ENCODE peak calls at places on chromosomes 4 and X, in ten cellular contexts. Q is kidney, T is fibroblast of lung, S is neural progenitor cell, B is mammary epithelial cell, W is adipocyte, U is Karpas-422, F is SK-N-SH, J is colonic mucosa, G is PC-3. A is an unnamed sample.
A peak's percentile ranks its signal among the peaks of the same experiment; 100 is the strongest.

GRCh38 chr4:152200776-152201333 is 335.0 kb downstream of the FBXW7 start:
- DNase-seq in S (no peak), Q (no peak), T (no peak), W (no peak), G (no peak), B (no peak), F (no peak), U (no peak), J (no peak), A (no peak)

GRCh38 chr4:115332078-115332477 is 218.7 kb upstream of the NDST4 start:
- DNase-seq in J (no peak), W (no peak), T (no peak), B (no peak), U (no peak), F (peak; percentile 15), Q (no peak), G (no peak), S (no peak), A (no peak)

GRCh38 chr4:37758226-37758625 is 68.3 kb upstream of the PGM2 start:
- DNase-seq in B (peak; percentile 76), J (no peak), S (no peak), U (no peak), G (no peak), W (peak; percentile 79), Q (no peak), T (peak; percentile 59), F (no peak), A (no peak)

GRCh38 chr4:85748654-85749053 is 273.7 kb downstream of the ARHGAP24 start:
- DNase-seq in T (no peak), Q (no peak), J (no peak), S (no peak), B (no peak), W (peak; percentile 66), G (no peak), U (no peak), F (no peak), A (no peak)

GRCh38 chr4:158484173-158484885 is 37.4 kb upstream of the RXFP1 start:
- DNase-seq in S (no peak), F (no peak), G (peak; percentile 75), J (no peak), T (peak; percentile 62), Q (no peak), U (no peak), W (peak; percentile 10), B (peak; percentile 89), A (no peak)

GRCh38 chr4:112348488-112349158 is 51.5 kb downstream of the ALPK1 start:
- DNase-seq in S (peak; percentile 81), T (peak; percentile 67), B (peak; percentile 76), W (peak; percentile 44), U (no peak), G (peak; percentile 60), F (peak; percentile 57), Q (peak; percentile 76), J (peak; percentile 35), A (peak; percentile 89)

GRCh38 chrX:131671714-131672113 is 127.8 kb downstream of the OR13H1 start:
- DNase-seq in B (no peak), F (peak; percentile 5), W (no peak), Q (peak; percentile 71), U (no peak), G (no peak), S (no peak), J (no peak), T (no peak), A (no peak)

GRCh38 chrX:16730450-16730849 is 11.0 kb downstream of the SYAP1 start:
- DNase-seq in U (no peak), B (no peak), W (no peak), J (no peak), S (no peak), T (no peak), Q (no peak), F (no peak), G (no peak), A (no peak)

GRCh38 chrX:37755073-37755472 is 24.8 kb upstream of the CYBB start:
- DNase-seq in W (no peak), F (no peak), Q (no peak), J (no peak), B (no peak), U (peak; percentile 78), S (no peak), T (no peak), G (no peak), A (no peak)

GRCh38 chr4:40205259-40206198 is 8.7 kb downstream of the RHOH start:
- DNase-seq in U (peak; percentile 71), S (no peak), F (no peak), W (no peak), J (no peak), T (no peak), Q (no peak), B (no peak), G (no peak), A (no peak)

GRCh38 chr4:158042591-158043030 is 130.2 kb downstream of the GASK1B start:
- DNase-seq in G (peak; percentile 17), T (peak; percentile 81), U (no peak), W (peak; percentile 79), J (no peak), B (peak; percentile 50), S (no peak), Q (no peak), F (no peak), A (no peak)

GRCh38 chr4:76546282-76547166 is 111.5 kb downstream of the SHROOM3 start:
- DNase-seq in W (peak; percentile 86), T (peak; percentile 94), J (no peak), U (no peak), S (no peak), G (peak; percentile 82), F (no peak), B (peak; percentile 72), Q (peak; percentile 80), A (peak; percentile 64)

GRCh38 chr4:89838005-89838404 is 1.0 kb upstream of the SNCA start:
- DNase-seq in F (peak; percentile 47), G (no peak), Q (no peak), U (no peak), B (peak; percentile 44), J (no peak), S (peak; percentile 58), W (peak; percentile 25), T (peak; percentile 4), A (peak; percentile 66)

GRCh38 chr4:3703677-3704521 is 62.3 kb upstream of the ADRA2C start:
- DNase-seq in G (no peak), F (no peak), B (no peak), W (no peak), Q (peak; percentile 62), J (no peak), U (no peak), S (peak; percentile 69), T (no peak), A (peak; percentile 76)

GRCh38 chr4:13534344-13535063 is 9.8 kb downstream of the NKX3-2 start:
- DNase-seq in W (no peak), F (peak; percentile 20), Q (peak; percentile 65), J (no peak), G (no peak), T (no peak), U (no peak), S (no peak), B (no peak), A (no peak)

GRCh38 chr4:13531609-13531998 is 12.7 kb downstream of the NKX3-2 start:
- DNase-seq in W (no peak), Q (no peak), G (no peak), F (no peak), S (no peak), T (no peak), B (no peak), J (no peak), U (no peak), A (no peak)

GRCh38 chr4:13535708-13536361 is 8.5 kb downstream of the NKX3-2 start:
- DNase-seq in J (no peak), B (no peak), U (no peak), G (no peak), S (peak; percentile 65), F (peak; percentile 52), W (no peak), Q (no peak), T (no peak), A (peak; percentile 77)

GRCh38 chr4:13535118-13535517 is 9.2 kb downstream of the NKX3-2 start:
- DNase-seq in U (no peak), Q (no peak), T (no peak), F (peak; percentile 15), W (no peak), S (peak; percentile 61), B (no peak), J (no peak), G (no peak), A (peak; percentile 53)

GRCh38 chr4:13533670-13534343 is 10.5 kb downstream of the NKX3-2 start:
- DNase-seq in T (no peak), F (peak; percentile 15), Q (no peak), S (no peak), G (no peak), U (no peak), B (no peak), W (no peak), J (no peak), A (peak; percentile 66)
- H3K4me1 ChIP-seq in T (no peaks in the 10 kb centered on the region), F (no peaks in the 10 kb centered on the region), Q (peaks cover 8% of the 10 kb centered on the region), S (peaks cover 34% of the 10 kb centered on the region), G (no peaks in the 10 kb centered on the region), U (peaks cover 2% of the 10 kb centered on the region), B (peaks cover 8% of the 10 kb centered on the region), W (peaks cover 12% of the 10 kb centered on the region), J (no peaks in the 10 kb centered on the region), A (no peaks in the 10 kb centered on the region)

GRCh38 chr4:9947168-9948062 is 73.9 kb downstream of the SLC2A9 start:
- DNase-seq in G (no peak), B (no peak), S (no peak), U (no peak), Q (no peak), T (no peak), F (no peak), W (no peak), J (no peak), A (no peak)
- H3K9ac ChIP-seq in G (no peak overlapping the region), B (no peak overlapping the region), S (no peak overlapping the region), U (no peak overlapping the region), Q (no peak overlapping the region), T (no peak overlapping the region), F (no peak overlapping the region), W (no peak overlapping the region), J (no peak overlapping the region), A (no peak overlapping the region)

DNA sequence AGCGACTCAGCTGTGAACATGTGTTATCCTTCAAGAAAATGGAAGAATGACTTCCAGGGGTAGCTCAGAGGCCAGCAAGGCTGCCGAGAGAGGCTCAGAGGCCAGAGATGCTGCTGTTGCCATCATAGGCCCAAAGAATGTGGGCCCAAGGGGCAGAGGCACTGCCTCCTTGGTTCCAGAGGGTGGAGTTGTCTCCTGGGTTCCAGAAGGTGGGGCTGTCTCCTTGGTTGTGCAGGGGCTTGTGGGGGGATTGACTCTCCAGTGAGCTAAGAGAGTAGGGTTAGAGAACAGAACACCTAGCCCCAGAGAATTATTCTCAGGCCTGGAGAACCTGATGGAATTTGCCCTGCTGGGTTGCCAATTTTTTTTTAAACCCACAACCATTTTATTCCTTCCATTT is 62.6 kb downstream of the DGKK start:
- DNase-seq in S (no peak), G (no peak), U (no peak), W (no peak), Q (no peak), F (no peak), J (no peak), B (no peak), T (no peak), A (peak; percentile 49)
- H3K4me3 ChIP-seq in S (no peak overlapping the region), G (no peak overlapping the region), U (no peak overlapping the region), W (no peak overlapping the region), Q (no peak overlapping the region), F (no peak overlapping the region), J (no peak overlapping the region), B (no peak overlapping the region), T (no peak overlapping the region), A (no peak overlapping the region)

DNA sequence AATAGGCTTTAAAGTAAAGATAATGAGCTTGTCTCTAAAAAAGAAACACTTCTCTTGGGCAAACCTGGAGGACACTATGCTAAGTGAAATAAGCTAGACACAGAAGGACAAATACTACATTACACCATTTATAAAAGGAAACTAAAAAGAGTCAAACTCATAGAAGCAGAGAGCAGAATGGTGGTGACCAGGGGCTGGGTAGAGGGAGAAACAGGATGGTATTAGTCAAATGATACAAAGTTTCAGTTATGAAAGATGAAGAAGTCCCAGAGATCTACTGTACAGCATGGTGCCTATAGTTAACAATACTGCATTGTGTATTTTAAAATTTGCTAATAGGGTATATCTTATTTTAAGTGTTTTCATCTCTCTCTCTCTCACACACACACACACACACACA is 28.5 kb downstream of the ACSL4 start:
- DNase-seq in W (no peak), T (no peak), Q (no peak), U (no peak), B (no peak), F (no peak), S (no peak), G (no peak), J (no peak), A (no peak)
- H3K4me1 ChIP-seq in W (peaks cover 31% of the 10 kb centered on the region), T (no peaks in the 10 kb centered on the region), Q (no peaks in the 10 kb centered on the region), U (peaks cover 30% of the 10 kb centered on the region), B (peaks cover 9% of the 10 kb centered on the region), F (peaks cover under 1% of the 10 kb centered on the region), S (peaks cover 3% of the 10 kb centered on the region), G (peaks cover 7% of the 10 kb centered on the region), J (no peaks in the 10 kb centered on the region), A (no peaks in the 10 kb centered on the region)

A was measured in endodermal cell.